ENCODE peak calls at places on chromosome 2, in eight cellular contexts. S is brain microvascular endothelial cell; F is fibroblast of lung; P is effector memory CD4-positive, alpha-beta T cell; M is ovary; J is AG04450; U is heart right ventricle; L is sigmoid colon. W is an unnamed sample.

GRCh38 chr2:132415256-132416079 is 1.1 kb upstream of the GPR39 start:
- DNase-seq in S (no peak), J (no peak), P (no peak), U (no peak), M (peak; percentile 29), L (no peak), F (no peak), W (no peak)

GRCh38 chr2:101999122-101999789 is 7.5 kb downstream of the IL1R2 start:
- DNase-seq in F (peak; percentile 12), J (no peak), P (no peak), S (no peak), L (no peak), U (no peak), M (no peak), W (no peak)

GRCh38 chr2:72159611-72160010 is 11.9 kb upstream of the CYP26B1 start:
- DNase-seq in M (no peak), P (no peak), L (no peak), J (no peak), S (no peak), F (no peak), U (no peak), W (no peak)

GRCh38 chr2:222355860-222356259 is 57.1 kb upstream of the PAX3 start:
- DNase-seq in F (peak; percentile 31), L (no peak), M (no peak), J (no peak), S (no peak), P (no peak), U (no peak), W (no peak)

GRCh38 chr2:85811173-85811849 is 57.5 kb downstream of the ATOH8 start:
- DNase-seq in P (no peak), J (no peak), U (peak; percentile 51), F (peak; percentile 70), M (peak; percentile 74), S (no peak), L (no peak), W (no peak)

GRCh38 chr2:133054297-133054696 is 384.3 kb upstream of the LYPD1 start:
- DNase-seq in L (no peak), S (peak; percentile 39), M (no peak), P (no peak), J (no peak), F (peak; percentile 87), U (no peak), W (no peak)

GRCh38 chr2:23663730-23664005 is 263.3 kb downstream of the ATAD2B start:
- DNase-seq in U (no peak), J (no peak), F (no peak), S (no peak), L (no peak), P (no peak), M (no peak), W (no peak)

GRCh38 chr2:96954490-96954846 is 31.9 kb downstream of the FAM178B start:
- DNase-seq in S (no peak), F (peak; percentile 5), U (no peak), J (no peak), M (no peak), L (no peak), P (no peak), W (no peak)

GRCh38 chr2:74010087-74010541 is 25.4 kb downstream of the TET3 start:
- DNase-seq in S (no peak), M (peak; percentile 51), F (peak; percentile 35), J (no peak), P (no peak), L (peak; percentile 59), U (peak; percentile 49), W (peak; percentile 79)

GRCh38 chr2:238391042-238391441 is 35.7 kb upstream of the ASB1 start:
- DNase-seq in P (no peak), J (no peak), S (no peak), M (no peak), U (no peak), F (no peak), L (no peak), W (no peak)

GRCh38 chr2:102289129-102289528 is 22.2 kb upstream of the IL1RL1 start:
- DNase-seq in M (no peak), P (no peak), F (peak; percentile 30), U (no peak), J (no peak), L (no peak), S (peak; percentile 57), W (peak; percentile 29)

GRCh38 chr2:95297639-95298395 is 670 bp downstream of the KCNIP3 start:
- DNase-seq in F (no peak), S (no peak), P (no peak), L (no peak), J (no peak), M (no peak), U (no peak), W (no peak)

GRCh38 chr2:43018179-43019024 is 208.0 kb downstream of the ZFP36L2 start:
- DNase-seq in F (peak; percentile 58), S (no peak), M (peak; percentile 94), U (peak; percentile 79), L (peak; percentile 98), J (peak; percentile 60), P (no peak), W (no peak)

GRCh38 chr2:230869691-230870543 is 5.2 kb downstream of the ITM2C start:
- DNase-seq in M (no peak), L (no peak), F (no peak), U (no peak), P (no peak), S (no peak), J (no peak), W (no peak)
- H3K27ac ChIP-seq in M (no peak overlapping the region), L (peak overlapping the region; percentile 85), F (no peak overlapping the region), U (no peak overlapping the region), P (no peak overlapping the region), S (no peak overlapping the region), J (no peak overlapping the region), W (no peak overlapping the region)

DNA sequence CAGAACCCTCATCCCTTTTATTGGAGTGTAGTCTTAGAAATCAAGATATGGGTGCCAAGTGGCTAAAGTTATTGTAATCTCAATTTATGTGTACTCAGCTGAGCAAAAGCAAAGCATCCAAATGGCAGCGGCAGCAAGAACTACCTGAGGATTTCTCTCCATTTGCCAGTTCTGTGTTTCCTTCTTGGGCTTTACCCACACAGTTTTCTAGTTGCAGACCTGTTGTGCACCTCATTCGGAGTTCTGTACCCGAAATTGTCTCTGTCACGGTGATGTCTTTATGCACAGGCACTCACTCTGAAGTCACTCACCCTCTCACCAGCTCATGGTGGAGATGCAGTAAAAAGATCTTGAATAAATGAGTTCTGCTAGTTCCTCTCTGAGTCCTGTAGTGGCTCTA is 43.6 kb downstream of the INPP4A start:
- DNase-seq in P (no peak), L (no peak), S (no peak), J (no peak), F (no peak), U (no peak), M (no peak), W (no peak)
- H3K27ac ChIP-seq in P (no peak overlapping the region), L (no peak overlapping the region), S (no peak overlapping the region), J (no peak overlapping the region), F (no peak overlapping the region), U (no peak overlapping the region), M (no peak overlapping the region), W (no peak overlapping the region)

GRCh38 chr2:39723497-39723896 is 55.6 kb downstream of the THUMPD2 start:
- DNase-seq in M (no peak), J (no peak), F (no peak), L (no peak), P (no peak), U (no peak), S (no peak), W (no peak)
- H3K27ac ChIP-seq in M (no peak overlapping the region), J (no peak overlapping the region), F (no peak overlapping the region), L (no peak overlapping the region), P (no peak overlapping the region), U (peak overlapping the region; percentile 55), S (no peak overlapping the region), W (no peak overlapping the region)

GRCh38 chr2:240255811-240256703 is 115.6 kb upstream of the OTOS start:
- DNase-seq in M (no peak), P (no peak), U (no peak), S (no peak), F (peak; percentile 33), L (no peak), J (no peak), W (no peak)

GRCh38 chr2:240257940-240258580 is 117.6 kb upstream of the OTOS start:
- DNase-seq in F (no peak), M (peak; percentile 49), U (peak; percentile 10), P (no peak), L (no peak), J (no peak), S (no peak), W (no peak)

GRCh38 chr2:240255165-240255491 is 114.7 kb upstream of the OTOS start:
- DNase-seq in L (no peak), U (no peak), M (no peak), P (no peak), J (no peak), S (no peak), F (no peak), W (no peak)

GRCh38 chr2:240258685-240259084 is 118.2 kb upstream of the OTOS start:
- DNase-seq in L (no peak), M (peak; percentile 56), U (no peak), S (no peak), J (no peak), P (no peak), F (no peak), W (no peak)

GRCh38 chr2:240256704-240257637 is 116.5 kb upstream of the OTOS start:
- DNase-seq in P (no peak), U (no peak), S (no peak), J (no peak), L (no peak), F (no peak), M (no peak), W (no peak)
- H3K27ac ChIP-seq in P (no peak overlapping the region), U (no peak overlapping the region), S (no peak overlapping the region), J (no peak overlapping the region), L (no peak overlapping the region), F (no peak overlapping the region), M (peak overlapping the region; percentile 95), W (no peak overlapping the region)

GRCh38 chr2:70191244-70191735 is 471 bp upstream of the C2orf42 start:
- DNase-seq in L (no peak), F (no peak), U (no peak), M (no peak), S (no peak), J (no peak), P (no peak), W (no peak)
- H3K27ac ChIP-seq in L (peak overlapping the region; percentile 95), F (peak overlapping the region; percentile 93), U (peak overlapping the region; percentile 94), M (peak overlapping the region; percentile 96), S (peak overlapping the region; percentile 89), J (peak overlapping the region; percentile 94), P (peak overlapping the region; percentile 95), W (peak overlapping the region; percentile 85)

GRCh38 chr2:168560817-168561485 is 104.9 kb downstream of the CERS6 start:
- DNase-seq in S (no peak), J (no peak), U (no peak), P (no peak), M (no peak), F (no peak), L (no peak), W (no peak)
- H3K27ac ChIP-seq in S (no peak overlapping the region), J (no peak overlapping the region), U (peak overlapping the region; percentile 34), P (no peak overlapping the region), M (no peak overlapping the region), F (no peak overlapping the region), L (no peak overlapping the region), W (no peak overlapping the region)

GRCh38 chr2:21422050-21422449 is 298.3 kb downstream of the TDRD15 start:
- DNase-seq in U (peak; percentile 33), L (no peak), S (peak; percentile 6), J (no peak), M (no peak), P (no peak), F (no peak), W (peak; percentile 24)
- H3K27ac ChIP-seq in U (no peak overlapping the region), L (no peak overlapping the region), S (no peak overlapping the region), J (no peak overlapping the region), M (no peak overlapping the region), P (no peak overlapping the region), F (no peak overlapping the region), W (no peak overlapping the region)